ENCODE peak calls at places on chromosomes 7 and 10, in ten cellular contexts. C is choroid plexus epithelial cell; D is amniotic stem cell; K is cerebellum; R is upper lobe of right lung; E is NAMALWA; A is T1000; B is activated CD4-positive, alpha-beta T cell treated with anti-CD3 and anti-CD28 coated beads, Interleukin-2, amount 50 U/mL, for 4 hours; T is ELR; Y is NT2/D1. W is an unnamed sample.

GRCh38 chr10:97106207-97106606 is 79.6 kb downstream of the SLIT1 start:
- DNase-seq in A (no peak), C (no peak), Y (no peak), D (no peak), E (no peak), T (no peak), B (no peak), R (no peak), K (no peak), W (no peak)

GRCh38 chr7:34093276-34093675 is 187.9 kb downstream of the BMPER start:
- DNase-seq in E (no peak), K (no peak), R (no peak), B (no peak), C (no peak), Y (no peak), D (no peak), T (no peak), A (no peak), W (no peak)

GRCh38 chr10:14625210-14625621 is 149.5 kb downstream of the FAM107B start:
- DNase-seq in D (no peak), B (no peak), T (no peak), R (no peak), E (no peak), Y (no peak), A (no peak), C (no peak), K (no peak), W (no peak)

GRCh38 chr10:47311193-47311899 is 10.9 kb upstream of the GDF2 start:
- DNase-seq in R (no peak), E (no peak), C (peak; percentile 21), B (peak; percentile 16), K (no peak), T (no peak), Y (no peak), A (no peak), D (no peak), W (no peak)

GRCh38 chr7:146366938-146367337 is 250.3 kb downstream of the CNTNAP2 start:
- DNase-seq in Y (no peak), A (no peak), T (peak; percentile 11), E (no peak), K (no peak), D (peak; percentile 23), B (no peak), R (no peak), C (peak; percentile 81), W (no peak)

GRCh38 chr7:84337386-84337785 is 142.8 kb upstream of the SEMA3A start:
- DNase-seq in A (no peak), E (peak; percentile 40), Y (no peak), B (no peak), K (no peak), R (no peak), T (peak; percentile 49), D (no peak), C (peak; percentile 74), W (no peak)

GRCh38 chr10:94361161-94361794 is 1.5 kb downstream of the NOC3L start:
- DNase-seq in C (peak; percentile 48), E (peak; percentile 20), D (no peak), K (no peak), B (no peak), R (no peak), T (peak; percentile 46), Y (no peak), A (no peak), W (no peak)

GRCh38 chr7:55481126-55481525 is 91.2 kb downstream of the VOPP1 start:
- DNase-seq in K (no peak), C (no peak), E (no peak), A (no peak), B (no peak), R (no peak), D (no peak), Y (no peak), T (no peak), W (no peak)

GRCh38 chr10:99779335-99779734 is 3.1 kb upstream of the ABCC2 start:
- DNase-seq in A (no peak), D (no peak), C (peak; percentile 92), B (no peak), E (peak; percentile 39), T (peak; percentile 93), Y (no peak), R (no peak), K (no peak), W (no peak)

W was measured in neuronal stem cell.